ENCODE peak calls at places on chromosome 10, in five cellular contexts. One of them, this sample, is unnamed.

GRCh38 chr10:55550241-55550640 is 749.2 kb upstream of the PCDH15 start:
- DNase-seq in MM.1S: no peak
- DNase-seq in colonic mucosa: no peak
- DNase-seq in epithelial cell of esophagus: peak; percentile 54
- DNase-seq in fibroblast of lung: peak; percentile 46
- DNase-seq in this sample: no peak

GRCh38 chr10:132539431-132539839 is 1.8 kb downstream of the INPP5A start:
- DNase-seq in epithelial cell of esophagus: no peak
- DNase-seq in fibroblast of lung: peak; percentile 20
- DNase-seq in MM.1S: no peak
- DNase-seq in colonic mucosa: no peak
- DNase-seq in this sample: no peak

GRCh38 chr10:110758898-110759297 is 112.8 kb upstream of the PDCD4 start:
- DNase-seq in colonic mucosa: peak; percentile 30
- DNase-seq in fibroblast of lung: peak; percentile 85
- DNase-seq in MM.1S: no peak
- DNase-seq in epithelial cell of esophagus: peak; percentile 74
- DNase-seq in this sample: no peak

GRCh38 chr10:68989317-68989990 is 851 bp downstream of the KIFBP start:
- DNase-seq in fibroblast of lung: peak; percentile 29
- DNase-seq in colonic mucosa: no peak
- DNase-seq in epithelial cell of esophagus: no peak
- DNase-seq in MM.1S: no peak
- DNase-seq in this sample: no peak

GRCh38 chr10:72720814-72721665 is 29.1 kb downstream of the MCU start:
- DNase-seq in colonic mucosa: no peak
- DNase-seq in epithelial cell of esophagus: peak; percentile 13
- DNase-seq in MM.1S: no peak
- DNase-seq in fibroblast of lung: peak; percentile 20
- DNase-seq in this sample: no peak

GRCh38 chr10:82887488-82887887 is 1012.5 kb downstream of the NRG3 start:
- DNase-seq in epithelial cell of esophagus: no peak
- DNase-seq in fibroblast of lung: peak; percentile 4
- DNase-seq in colonic mucosa: no peak
- DNase-seq in MM.1S: no peak
- DNase-seq in this sample: no peak

GRCh38 chr10:82574081-82574480 is 699.1 kb downstream of the NRG3 start:
- DNase-seq in fibroblast of lung: no peak
- DNase-seq in colonic mucosa: no peak
- DNase-seq in MM.1S: no peak
- DNase-seq in epithelial cell of esophagus: no peak
- DNase-seq in this sample: no peak

GRCh38 chr10:106181491-106181890 is 983.0 kb downstream of the SORCS1 start:
- DNase-seq in epithelial cell of esophagus: no peak
- DNase-seq in MM.1S: no peak
- DNase-seq in colonic mucosa: no peak
- DNase-seq in fibroblast of lung: peak; percentile 16
- DNase-seq in this sample: peak; percentile 16

GRCh38 chr10:43960477-43960876 is 311.8 kb upstream of the ZNF32 start:
- DNase-seq in epithelial cell of esophagus: no peak
- DNase-seq in fibroblast of lung: no peak
- DNase-seq in colonic mucosa: no peak
- DNase-seq in MM.1S: no peak
- DNase-seq in this sample: no peak

GRCh38 chr10:117865945-117866344 is 180.8 kb downstream of the RAB11FIP2 start:
- DNase-seq in fibroblast of lung: no peak
- DNase-seq in colonic mucosa: no peak
- DNase-seq in epithelial cell of esophagus: no peak
- DNase-seq in MM.1S: no peak
- DNase-seq in this sample: no peak

GRCh38 chr10:42990016-42990720 is 86.7 kb upstream of the RET start:
- DNase-seq in epithelial cell of esophagus: no peak
- DNase-seq in colonic mucosa: peak; percentile 9
- DNase-seq in fibroblast of lung: no peak
- DNase-seq in MM.1S: no peak
- DNase-seq in this sample: no peak

GRCh38 chr10:70265032-70265689 is 18.6 kb downstream of the NPFFR1 start:
- DNase-seq in MM.1S: peak; percentile 80
- DNase-seq in colonic mucosa: no peak
- DNase-seq in epithelial cell of esophagus: peak; percentile 39
- DNase-seq in fibroblast of lung: no peak
- DNase-seq in this sample: no peak

GRCh38 chr10:88898727-88899126 is 18.7 kb downstream of the STAMBPL1 start:
- DNase-seq in MM.1S: no peak
- DNase-seq in fibroblast of lung: no peak
- DNase-seq in colonic mucosa: no peak
- DNase-seq in epithelial cell of esophagus: no peak
- DNase-seq in this sample: no peak

GRCh38 chr10:68073631-68074403 is 1.3 kb downstream of the HERC4 start:
- DNase-seq in fibroblast of lung: no peak
- DNase-seq in MM.1S: no peak
- DNase-seq in epithelial cell of esophagus: peak; percentile 23
- DNase-seq in colonic mucosa: no peak
- DNase-seq in this sample: no peak

GRCh38 chr10:131187886-131188285 is 123.6 kb downstream of the TCERG1L start:
- DNase-seq in colonic mucosa: no peak
- DNase-seq in epithelial cell of esophagus: no peak
- DNase-seq in fibroblast of lung: no peak
- DNase-seq in MM.1S: no peak
- DNase-seq in this sample: no peak

GRCh38 chr10:53690556-53691240 is 918.1 kb upstream of the MBL2 start:
- DNase-seq in fibroblast of lung: no peak
- DNase-seq in MM.1S: no peak
- DNase-seq in epithelial cell of esophagus: peak; percentile 11
- DNase-seq in colonic mucosa: no peak
- DNase-seq in this sample: no peak

GRCh38 chr10:3853547-3853989 is 68.6 kb upstream of the KLF6 start:
- DNase-seq in epithelial cell of esophagus: no peak
- DNase-seq in MM.1S: no peak
- DNase-seq in fibroblast of lung: peak; percentile 18
- DNase-seq in colonic mucosa: peak; percentile 78
- DNase-seq in this sample: peak; percentile 59

GRCh38 chr10:8047452-8048280 is 6.8 kb upstream of the GATA3 start:
- DNase-seq in epithelial cell of esophagus: no peak
- DNase-seq in MM.1S: no peak
- DNase-seq in colonic mucosa: no peak
- DNase-seq in fibroblast of lung: no peak
- DNase-seq in this sample: no peak

GRCh38 chr10:129501652-129502436 is 34.8 kb downstream of the MGMT start:
- DNase-seq in colonic mucosa: no peak
- DNase-seq in MM.1S: no peak
- DNase-seq in epithelial cell of esophagus: peak; percentile 52
- DNase-seq in fibroblast of lung: no peak
- DNase-seq in this sample: no peak

GRCh38 chr10:111004016-111004415 is 72.8 kb upstream of the ADRA2A start:
- DNase-seq in MM.1S: no peak
- DNase-seq in epithelial cell of esophagus: peak; percentile 39
- DNase-seq in fibroblast of lung: no peak
- DNase-seq in colonic mucosa: no peak
- DNase-seq in this sample: no peak

GRCh38 chr10:121572857-121573540 is 25.2 kb downstream of the FGFR2 start:
- DNase-seq in MM.1S: no peak
- DNase-seq in epithelial cell of esophagus: no peak
- DNase-seq in colonic mucosa: peak; percentile 58
- DNase-seq in fibroblast of lung: no peak
- DNase-seq in this sample: no peak

GRCh38 chr10:12699258-12699700 is 302.2 kb downstream of the CCDC3 start:
- DNase-seq in fibroblast of lung: peak; percentile 89
- DNase-seq in MM.1S: no peak
- DNase-seq in epithelial cell of esophagus: peak; percentile 56
- DNase-seq in colonic mucosa: peak; percentile 45
- DNase-seq in this sample: no peak

GRCh38 chr10:72349438-72349837 is 5.3 kb downstream of the DNAJB12 start:
- DNase-seq in epithelial cell of esophagus: peak; percentile 45
- DNase-seq in fibroblast of lung: no peak
- DNase-seq in MM.1S: no peak
- DNase-seq in colonic mucosa: no peak
- DNase-seq in this sample: no peak

GRCh38 chr10:121027390-121027789 is 176.2 kb downstream of the WDR11 start:
- DNase-seq in MM.1S: no peak
- DNase-seq in fibroblast of lung: no peak
- DNase-seq in colonic mucosa: no peak
- DNase-seq in epithelial cell of esophagus: no peak
- DNase-seq in this sample: no peak

GRCh38 chr10:97849491-97850402 is at the start of gene GOLGA7B:
- DNase-seq in fibroblast of lung: peak; percentile 35
- DNase-seq in colonic mucosa: peak; percentile 43
- DNase-seq in MM.1S: peak; percentile 40
- DNase-seq in epithelial cell of esophagus: peak; percentile 52
- DNase-seq in this sample: no peak

GRCh38 chr10:34434119-34434594 is 380.9 kb downstream of the PARD3 start:
- DNase-seq in fibroblast of lung: peak; percentile 73
- DNase-seq in MM.1S: no peak
- DNase-seq in colonic mucosa: no peak
- DNase-seq in epithelial cell of esophagus: peak; percentile 51
- DNase-seq in this sample: peak; percentile 42

GRCh38 chr10:93495654-93496321 is 624 bp upstream of the CEP55 start:
- DNase-seq in fibroblast of lung: no peak
- DNase-seq in colonic mucosa: peak; percentile 65
- DNase-seq in epithelial cell of esophagus: peak; percentile 45
- DNase-seq in MM.1S: no peak
- DNase-seq in this sample: no peak

GRCh38 chr10:50470345-50470744 is 153.4 kb downstream of the SGMS1 start:
- DNase-seq in epithelial cell of esophagus: peak; percentile 33
- DNase-seq in MM.1S: no peak
- DNase-seq in colonic mucosa: peak; percentile 28
- DNase-seq in fibroblast of lung: peak; percentile 7
- DNase-seq in this sample: no peak

GRCh38 chr10:13001041-13001886 is at the start of gene CCDC3:
- DNase-seq in colonic mucosa: peak; percentile 21
- DNase-seq in MM.1S: no peak
- DNase-seq in fibroblast of lung: peak; percentile 24
- DNase-seq in epithelial cell of esophagus: peak; percentile 23
- DNase-seq in this sample: no peak

GRCh38 chr10:119022846-119023552 is 6.5 kb upstream of the NANOS1 start:
- DNase-seq in MM.1S: no peak
- DNase-seq in epithelial cell of esophagus: peak; percentile 59
- DNase-seq in fibroblast of lung: peak; percentile 69
- DNase-seq in colonic mucosa: no peak
- DNase-seq in this sample: peak; percentile 74

GRCh38 chr10:34075269-34075926 is 739.7 kb downstream of the PARD3 start:
- DNase-seq in fibroblast of lung: no peak
- DNase-seq in MM.1S: no peak
- DNase-seq in colonic mucosa: no peak
- DNase-seq in epithelial cell of esophagus: no peak
- DNase-seq in this sample: no peak

GRCh38 chr10:122152544-122152943 is 118.6 kb upstream of the BTBD16 start:
- DNase-seq in fibroblast of lung: peak; percentile 67
- DNase-seq in colonic mucosa: no peak
- DNase-seq in MM.1S: no peak
- DNase-seq in epithelial cell of esophagus: no peak
- DNase-seq in this sample: no peak

GRCh38 chr10:80708808-80709207 is 171.1 kb downstream of the SH2D4B start:
- DNase-seq in colonic mucosa: no peak
- DNase-seq in fibroblast of lung: no peak
- DNase-seq in MM.1S: no peak
- DNase-seq in epithelial cell of esophagus: no peak
- DNase-seq in this sample: no peak

GRCh38 chr10:31928531-31929259 is at the start of gene ARHGAP12:
- DNase-seq in colonic mucosa: peak; percentile 95
- DNase-seq in fibroblast of lung: peak; percentile 80
- DNase-seq in epithelial cell of esophagus: peak; percentile 86
- DNase-seq in MM.1S: peak; percentile 86
- DNase-seq in this sample: no peak

GRCh38 chr10:17343118-17343517 is 111.3 kb downstream of the ST8SIA6 start:
- DNase-seq in colonic mucosa: no peak
- DNase-seq in fibroblast of lung: no peak
- DNase-seq in MM.1S: no peak
- DNase-seq in epithelial cell of esophagus: no peak
- DNase-seq in this sample: no peak

GRCh38 chr10:14758994-14759664 is 15.6 kb downstream of the FAM107B start:
- DNase-seq in MM.1S: no peak
- DNase-seq in fibroblast of lung: no peak
- DNase-seq in colonic mucosa: no peak
- DNase-seq in epithelial cell of esophagus: peak; percentile 8
- DNase-seq in this sample: no peak

GRCh38 chr10:97024181-97025073 is 161.3 kb downstream of the SLIT1 start:
- DNase-seq in colonic mucosa: no peak
- DNase-seq in MM.1S: peak; percentile 70
- DNase-seq in epithelial cell of esophagus: peak; percentile 83
- DNase-seq in fibroblast of lung: peak; percentile 89
- DNase-seq in this sample: peak; percentile 41

DNA sequence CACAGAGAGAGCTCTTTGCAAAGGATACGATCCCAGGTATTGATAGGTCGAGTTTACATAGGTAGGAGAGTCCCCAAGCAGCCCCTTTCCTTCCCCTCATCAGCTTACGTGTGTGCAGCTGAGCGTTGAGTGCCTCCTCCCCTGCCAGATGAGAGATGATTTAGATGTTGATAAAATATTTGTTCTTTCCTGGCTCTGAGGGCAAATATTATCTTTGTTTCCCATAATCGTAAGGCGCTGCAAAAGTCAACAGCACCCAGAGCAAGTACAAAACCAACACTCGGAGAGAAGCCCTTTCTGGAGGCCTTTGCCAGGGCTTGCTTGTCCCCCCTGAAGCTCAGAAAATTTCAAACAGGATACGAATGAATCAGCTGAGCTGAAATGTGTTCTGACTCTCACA is 683.1 kb downstream of the LRMDA start:
- DNase-seq in colonic mucosa: no peak
- DNase-seq in MM.1S: no peak
- DNase-seq in epithelial cell of esophagus: peak; percentile 24
- DNase-seq in fibroblast of lung: peak; percentile 15
- DNase-seq in this sample: no peak
- H3K4me3 ChIP-seq in colonic mucosa: no peak overlapping the region
- H3K4me3 ChIP-seq in MM.1S: no peak overlapping the region
- H3K4me3 ChIP-seq in epithelial cell of esophagus: no peak overlapping the region
- H3K4me3 ChIP-seq in fibroblast of lung: no peak overlapping the region
- H3K4me3 ChIP-seq in this sample: no peak overlapping the region

DNA sequence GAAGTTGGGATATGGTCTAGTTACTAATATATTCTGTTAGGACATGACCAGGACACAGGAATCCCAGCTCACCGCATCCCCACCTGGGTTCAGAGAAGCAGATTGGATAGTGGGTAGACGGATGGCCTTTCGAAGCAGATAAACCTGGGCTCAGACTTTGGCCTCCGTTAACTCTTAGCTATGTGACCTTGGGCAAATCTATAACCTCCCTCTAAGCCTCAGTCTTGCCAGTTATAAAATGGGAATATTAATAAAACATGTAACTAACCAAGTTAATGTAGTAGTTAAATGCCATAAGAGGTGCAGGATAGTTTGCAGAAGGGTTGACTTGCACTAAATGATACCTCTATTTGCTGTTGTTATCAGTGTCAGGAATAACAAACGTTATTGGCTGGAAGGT is 127.6 kb upstream of the JCAD start:
- DNase-seq in MM.1S: no peak
- DNase-seq in epithelial cell of esophagus: no peak
- DNase-seq in colonic mucosa: no peak
- DNase-seq in fibroblast of lung: no peak
- DNase-seq in this sample: no peak
- H3K4me3 ChIP-seq in MM.1S: peak overlapping the region; percentile 53
- H3K4me3 ChIP-seq in epithelial cell of esophagus: no peak overlapping the region
- H3K4me3 ChIP-seq in colonic mucosa: no peak overlapping the region
- H3K4me3 ChIP-seq in fibroblast of lung: no peak overlapping the region
- H3K4me3 ChIP-seq in this sample: no peak overlapping the region

GRCh38 chr10:61906502-61906901 is 5.0 kb downstream of the ARID5B start:
- DNase-seq in epithelial cell of esophagus: no peak
- DNase-seq in fibroblast of lung: no peak
- DNase-seq in colonic mucosa: no peak
- DNase-seq in MM.1S: no peak
- DNase-seq in this sample: no peak
- H3K4me3 ChIP-seq in epithelial cell of esophagus: no peak overlapping the region
- H3K4me3 ChIP-seq in fibroblast of lung: no peak overlapping the region
- H3K4me3 ChIP-seq in colonic mucosa: no peak overlapping the region
- H3K4me3 ChIP-seq in MM.1S: no peak overlapping the region
- H3K4me3 ChIP-seq in this sample: no peak overlapping the region

GRCh38 chr10:101770331-101771215 is 5.3 kb downstream of the FGF8 start:
- DNase-seq in fibroblast of lung: no peak
- DNase-seq in colonic mucosa: no peak
- DNase-seq in MM.1S: no peak
- DNase-seq in epithelial cell of esophagus: no peak
- DNase-seq in this sample: no peak
- H3K4me3 ChIP-seq in fibroblast of lung: no peak overlapping the region
- H3K4me3 ChIP-seq in colonic mucosa: no peak overlapping the region
- H3K4me3 ChIP-seq in MM.1S: no peak overlapping the region
- H3K4me3 ChIP-seq in epithelial cell of esophagus: no peak overlapping the region
- H3K4me3 ChIP-seq in this sample: no peak overlapping the region